ENCODE peak calls at places on chromosome 21, in nine cellular contexts. One of them, this sample, is unnamed.

GRCh38 chr21:44440241-44441040 is 14.9 kb upstream of the LRRC3 start:
- DNase-seq in activated T-cell treated with anti-CD3 and anti-CD28 coated beads, Interleukin-2, amount 50 U/mL, for 72 hours: no peak
- DNase-seq in NCI-H1105: no peak
- DNase-seq in midbrain: no peak
- DNase-seq in mucosa of gallbladder: no peak
- DNase-seq in stimulated activated CD8-positive, alpha-beta memory T cell treated with anti-CD3 and anti-CD28 coated beads, Interleukin-15, amount 100 ng/mL, for 24 hours: no peak
- DNase-seq in SW 1271: no peak
- DNase-seq in Daoy: no peak
- DNase-seq in CD4-positive, CD25-positive, alpha-beta regulatory T cell: no peak
- DNase-seq in this sample: no peak

GRCh38 chr21:45997495-45998275 is 16.1 kb downstream of the COL6A1 start:
- DNase-seq in SW 1271: no peak
- DNase-seq in stimulated activated CD8-positive, alpha-beta memory T cell treated with anti-CD3 and anti-CD28 coated beads, Interleukin-15, amount 100 ng/mL, for 24 hours: no peak
- DNase-seq in NCI-H1105: no peak
- DNase-seq in Daoy: no peak
- DNase-seq in CD4-positive, CD25-positive, alpha-beta regulatory T cell: peak; percentile 1
- DNase-seq in midbrain: no peak
- DNase-seq in activated T-cell treated with anti-CD3 and anti-CD28 coated beads, Interleukin-2, amount 50 U/mL, for 72 hours: peak; percentile 0
- DNase-seq in mucosa of gallbladder: no peak
- DNase-seq in this sample: no peak

GRCh38 chr21:14361958-14362357 is 21.0 kb downstream of the HSPA13 start:
- DNase-seq in midbrain: no peak
- DNase-seq in Daoy: no peak
- DNase-seq in NCI-H1105: no peak
- DNase-seq in activated T-cell treated with anti-CD3 and anti-CD28 coated beads, Interleukin-2, amount 50 U/mL, for 72 hours: no peak
- DNase-seq in CD4-positive, CD25-positive, alpha-beta regulatory T cell: no peak
- DNase-seq in mucosa of gallbladder: no peak
- DNase-seq in stimulated activated CD8-positive, alpha-beta memory T cell treated with anti-CD3 and anti-CD28 coated beads, Interleukin-15, amount 100 ng/mL, for 24 hours: no peak
- DNase-seq in SW 1271: no peak
- DNase-seq in this sample: no peak

GRCh38 chr21:17250651-17251294 is 262.1 kb upstream of the CXADR start:
- DNase-seq in NCI-H1105: peak; percentile 81
- DNase-seq in midbrain: no peak
- DNase-seq in SW 1271: no peak
- DNase-seq in activated T-cell treated with anti-CD3 and anti-CD28 coated beads, Interleukin-2, amount 50 U/mL, for 72 hours: no peak
- DNase-seq in CD4-positive, CD25-positive, alpha-beta regulatory T cell: no peak
- DNase-seq in mucosa of gallbladder: no peak
- DNase-seq in stimulated activated CD8-positive, alpha-beta memory T cell treated with anti-CD3 and anti-CD28 coated beads, Interleukin-15, amount 100 ng/mL, for 24 hours: no peak
- DNase-seq in Daoy: no peak
- DNase-seq in this sample: no peak

GRCh38 chr21:31108969-31109368 is 70.7 kb upstream of the KRTAP19-8 start:
- DNase-seq in CD4-positive, CD25-positive, alpha-beta regulatory T cell: no peak
- DNase-seq in midbrain: peak; percentile 67
- DNase-seq in NCI-H1105: no peak
- DNase-seq in SW 1271: no peak
- DNase-seq in activated T-cell treated with anti-CD3 and anti-CD28 coated beads, Interleukin-2, amount 50 U/mL, for 72 hours: no peak
- DNase-seq in mucosa of gallbladder: no peak
- DNase-seq in Daoy: no peak
- DNase-seq in stimulated activated CD8-positive, alpha-beta memory T cell treated with anti-CD3 and anti-CD28 coated beads, Interleukin-15, amount 100 ng/mL, for 24 hours: no peak
- DNase-seq in this sample: no peak

GRCh38 chr21:41923641-41924342 is 30.0 kb downstream of the C2CD2 start:
- DNase-seq in activated T-cell treated with anti-CD3 and anti-CD28 coated beads, Interleukin-2, amount 50 U/mL, for 72 hours: peak; percentile 56
- DNase-seq in CD4-positive, CD25-positive, alpha-beta regulatory T cell: no peak
- DNase-seq in midbrain: no peak
- DNase-seq in Daoy: no peak
- DNase-seq in mucosa of gallbladder: no peak
- DNase-seq in NCI-H1105: no peak
- DNase-seq in stimulated activated CD8-positive, alpha-beta memory T cell treated with anti-CD3 and anti-CD28 coated beads, Interleukin-15, amount 100 ng/mL, for 24 hours: no peak
- DNase-seq in SW 1271: no peak
- DNase-seq in this sample: no peak

GRCh38 chr21:29725025-29725736 is 214.6 kb downstream of the GRIK1 start:
- DNase-seq in mucosa of gallbladder: no peak
- DNase-seq in SW 1271: no peak
- DNase-seq in NCI-H1105: no peak
- DNase-seq in CD4-positive, CD25-positive, alpha-beta regulatory T cell: no peak
- DNase-seq in midbrain: no peak
- DNase-seq in activated T-cell treated with anti-CD3 and anti-CD28 coated beads, Interleukin-2, amount 50 U/mL, for 72 hours: no peak
- DNase-seq in stimulated activated CD8-positive, alpha-beta memory T cell treated with anti-CD3 and anti-CD28 coated beads, Interleukin-15, amount 100 ng/mL, for 24 hours: no peak
- DNase-seq in Daoy: no peak
- DNase-seq in this sample: no peak

GRCh38 chr21:42319368-42319767 is 4.2 kb upstream of the TFF3 start:
- DNase-seq in CD4-positive, CD25-positive, alpha-beta regulatory T cell: no peak
- DNase-seq in stimulated activated CD8-positive, alpha-beta memory T cell treated with anti-CD3 and anti-CD28 coated beads, Interleukin-15, amount 100 ng/mL, for 24 hours: no peak
- DNase-seq in Daoy: no peak
- DNase-seq in midbrain: no peak
- DNase-seq in NCI-H1105: no peak
- DNase-seq in mucosa of gallbladder: no peak
- DNase-seq in SW 1271: no peak
- DNase-seq in activated T-cell treated with anti-CD3 and anti-CD28 coated beads, Interleukin-2, amount 50 U/mL, for 72 hours: no peak
- DNase-seq in this sample: peak; percentile 45

GRCh38 chr21:45551316-45551715 is 9.1 kb upstream of the SLC19A1 start:
- DNase-seq in midbrain: no peak
- DNase-seq in activated T-cell treated with anti-CD3 and anti-CD28 coated beads, Interleukin-2, amount 50 U/mL, for 72 hours: peak; percentile 59
- DNase-seq in NCI-H1105: no peak
- DNase-seq in SW 1271: no peak
- DNase-seq in Daoy: peak; percentile 76
- DNase-seq in CD4-positive, CD25-positive, alpha-beta regulatory T cell: no peak
- DNase-seq in mucosa of gallbladder: no peak
- DNase-seq in stimulated activated CD8-positive, alpha-beta memory T cell treated with anti-CD3 and anti-CD28 coated beads, Interleukin-15, amount 100 ng/mL, for 24 hours: no peak
- DNase-seq in this sample: peak; percentile 94

GRCh38 chr21:42698730-42699129 is 45.3 kb downstream of the PDE9A start:
- DNase-seq in mucosa of gallbladder: no peak
- DNase-seq in NCI-H1105: no peak
- DNase-seq in CD4-positive, CD25-positive, alpha-beta regulatory T cell: no peak
- DNase-seq in midbrain: no peak
- DNase-seq in SW 1271: no peak
- DNase-seq in stimulated activated CD8-positive, alpha-beta memory T cell treated with anti-CD3 and anti-CD28 coated beads, Interleukin-15, amount 100 ng/mL, for 24 hours: no peak
- DNase-seq in activated T-cell treated with anti-CD3 and anti-CD28 coated beads, Interleukin-2, amount 50 U/mL, for 72 hours: no peak
- DNase-seq in Daoy: no peak
- DNase-seq in this sample: no peak

GRCh38 chr21:29228306-29228705 is 70.4 kb upstream of the BACH1 start:
- DNase-seq in NCI-H1105: no peak
- DNase-seq in Daoy: no peak
- DNase-seq in midbrain: no peak
- DNase-seq in CD4-positive, CD25-positive, alpha-beta regulatory T cell: no peak
- DNase-seq in stimulated activated CD8-positive, alpha-beta memory T cell treated with anti-CD3 and anti-CD28 coated beads, Interleukin-15, amount 100 ng/mL, for 24 hours: no peak
- DNase-seq in activated T-cell treated with anti-CD3 and anti-CD28 coated beads, Interleukin-2, amount 50 U/mL, for 72 hours: no peak
- DNase-seq in SW 1271: no peak
- DNase-seq in mucosa of gallbladder: no peak
- DNase-seq in this sample: no peak

GRCh38 chr21:42234464-42235241 is 15.7 kb downstream of the ABCG1 start:
- DNase-seq in SW 1271: no peak
- DNase-seq in activated T-cell treated with anti-CD3 and anti-CD28 coated beads, Interleukin-2, amount 50 U/mL, for 72 hours: peak; percentile 90
- DNase-seq in NCI-H1105: peak; percentile 87
- DNase-seq in mucosa of gallbladder: peak; percentile 69
- DNase-seq in midbrain: peak; percentile 50
- DNase-seq in CD4-positive, CD25-positive, alpha-beta regulatory T cell: peak; percentile 78
- DNase-seq in Daoy: peak; percentile 62
- DNase-seq in stimulated activated CD8-positive, alpha-beta memory T cell treated with anti-CD3 and anti-CD28 coated beads, Interleukin-15, amount 100 ng/mL, for 24 hours: peak; percentile 58
- DNase-seq in this sample: peak; percentile 69

GRCh38 chr21:36024782-36025181 is 35.5 kb downstream of the SETD4 start:
- DNase-seq in CD4-positive, CD25-positive, alpha-beta regulatory T cell: no peak
- DNase-seq in activated T-cell treated with anti-CD3 and anti-CD28 coated beads, Interleukin-2, amount 50 U/mL, for 72 hours: no peak
- DNase-seq in NCI-H1105: no peak
- DNase-seq in stimulated activated CD8-positive, alpha-beta memory T cell treated with anti-CD3 and anti-CD28 coated beads, Interleukin-15, amount 100 ng/mL, for 24 hours: no peak
- DNase-seq in mucosa of gallbladder: no peak
- DNase-seq in midbrain: no peak
- DNase-seq in SW 1271: no peak
- DNase-seq in Daoy: no peak
- DNase-seq in this sample: no peak

GRCh38 chr21:43899307-43900077 is 34.5 kb downstream of the AGPAT3 start:
- DNase-seq in CD4-positive, CD25-positive, alpha-beta regulatory T cell: no peak
- DNase-seq in NCI-H1105: no peak
- DNase-seq in SW 1271: no peak
- DNase-seq in midbrain: no peak
- DNase-seq in stimulated activated CD8-positive, alpha-beta memory T cell treated with anti-CD3 and anti-CD28 coated beads, Interleukin-15, amount 100 ng/mL, for 24 hours: no peak
- DNase-seq in activated T-cell treated with anti-CD3 and anti-CD28 coated beads, Interleukin-2, amount 50 U/mL, for 72 hours: no peak
- DNase-seq in Daoy: no peak
- DNase-seq in mucosa of gallbladder: no peak
- DNase-seq in this sample: no peak

GRCh38 chr21:28767523-28767922 is 225.2 kb downstream of the LTN1 start:
- DNase-seq in activated T-cell treated with anti-CD3 and anti-CD28 coated beads, Interleukin-2, amount 50 U/mL, for 72 hours: peak; percentile 34
- DNase-seq in mucosa of gallbladder: no peak
- DNase-seq in CD4-positive, CD25-positive, alpha-beta regulatory T cell: no peak
- DNase-seq in SW 1271: no peak
- DNase-seq in midbrain: no peak
- DNase-seq in stimulated activated CD8-positive, alpha-beta memory T cell treated with anti-CD3 and anti-CD28 coated beads, Interleukin-15, amount 100 ng/mL, for 24 hours: no peak
- DNase-seq in NCI-H1105: no peak
- DNase-seq in Daoy: no peak
- DNase-seq in this sample: no peak

GRCh38 chr21:23936991-23937390 is 1670.3 kb downstream of the MRPL39 start:
- DNase-seq in NCI-H1105: no peak
- DNase-seq in Daoy: no peak
- DNase-seq in SW 1271: no peak
- DNase-seq in midbrain: no peak
- DNase-seq in stimulated activated CD8-positive, alpha-beta memory T cell treated with anti-CD3 and anti-CD28 coated beads, Interleukin-15, amount 100 ng/mL, for 24 hours: no peak
- DNase-seq in CD4-positive, CD25-positive, alpha-beta regulatory T cell: no peak
- DNase-seq in activated T-cell treated with anti-CD3 and anti-CD28 coated beads, Interleukin-2, amount 50 U/mL, for 72 hours: no peak
- DNase-seq in mucosa of gallbladder: no peak
- DNase-seq in this sample: no peak

GRCh38 chr21:42563261-42564045 is 49.8 kb downstream of the SLC37A1 start:
- DNase-seq in stimulated activated CD8-positive, alpha-beta memory T cell treated with anti-CD3 and anti-CD28 coated beads, Interleukin-15, amount 100 ng/mL, for 24 hours: no peak
- DNase-seq in Daoy: no peak
- DNase-seq in NCI-H1105: no peak
- DNase-seq in CD4-positive, CD25-positive, alpha-beta regulatory T cell: no peak
- DNase-seq in mucosa of gallbladder: no peak
- DNase-seq in SW 1271: no peak
- DNase-seq in midbrain: no peak
- DNase-seq in activated T-cell treated with anti-CD3 and anti-CD28 coated beads, Interleukin-2, amount 50 U/mL, for 72 hours: no peak
- DNase-seq in this sample: no peak

GRCh38 chr21:43921979-43922945 is 57.2 kb downstream of the AGPAT3 start:
- DNase-seq in NCI-H1105: no peak
- DNase-seq in SW 1271: no peak
- DNase-seq in stimulated activated CD8-positive, alpha-beta memory T cell treated with anti-CD3 and anti-CD28 coated beads, Interleukin-15, amount 100 ng/mL, for 24 hours: no peak
- DNase-seq in activated T-cell treated with anti-CD3 and anti-CD28 coated beads, Interleukin-2, amount 50 U/mL, for 72 hours: peak; percentile 74
- DNase-seq in mucosa of gallbladder: no peak
- DNase-seq in CD4-positive, CD25-positive, alpha-beta regulatory T cell: peak; percentile 31
- DNase-seq in midbrain: no peak
- DNase-seq in Daoy: peak; percentile 74
- DNase-seq in this sample: peak; percentile 14

GRCh38 chr21:44748621-44749020 is 37.2 kb upstream of the TSPEAR start:
- DNase-seq in activated T-cell treated with anti-CD3 and anti-CD28 coated beads, Interleukin-2, amount 50 U/mL, for 72 hours: no peak
- DNase-seq in stimulated activated CD8-positive, alpha-beta memory T cell treated with anti-CD3 and anti-CD28 coated beads, Interleukin-15, amount 100 ng/mL, for 24 hours: no peak
- DNase-seq in mucosa of gallbladder: no peak
- DNase-seq in SW 1271: no peak
- DNase-seq in midbrain: no peak
- DNase-seq in Daoy: no peak
- DNase-seq in CD4-positive, CD25-positive, alpha-beta regulatory T cell: no peak
- DNase-seq in NCI-H1105: no peak
- DNase-seq in this sample: no peak

GRCh38 chr21:35273331-35273730 is 224.2 kb upstream of the RUNX1 start:
- DNase-seq in midbrain: no peak
- DNase-seq in mucosa of gallbladder: no peak
- DNase-seq in Daoy: no peak
- DNase-seq in NCI-H1105: no peak
- DNase-seq in SW 1271: no peak
- DNase-seq in stimulated activated CD8-positive, alpha-beta memory T cell treated with anti-CD3 and anti-CD28 coated beads, Interleukin-15, amount 100 ng/mL, for 24 hours: no peak
- DNase-seq in CD4-positive, CD25-positive, alpha-beta regulatory T cell: no peak
- DNase-seq in activated T-cell treated with anti-CD3 and anti-CD28 coated beads, Interleukin-2, amount 50 U/mL, for 72 hours: no peak
- DNase-seq in this sample: no peak

GRCh38 chr21:45590246-45590725 is 48.0 kb upstream of the SLC19A1 start:
- DNase-seq in stimulated activated CD8-positive, alpha-beta memory T cell treated with anti-CD3 and anti-CD28 coated beads, Interleukin-15, amount 100 ng/mL, for 24 hours: peak; percentile 45
- DNase-seq in activated T-cell treated with anti-CD3 and anti-CD28 coated beads, Interleukin-2, amount 50 U/mL, for 72 hours: peak; percentile 84
- DNase-seq in Daoy: peak; percentile 35
- DNase-seq in CD4-positive, CD25-positive, alpha-beta regulatory T cell: peak; percentile 68
- DNase-seq in midbrain: no peak
- DNase-seq in SW 1271: no peak
- DNase-seq in NCI-H1105: no peak
- DNase-seq in mucosa of gallbladder: peak; percentile 44
- DNase-seq in this sample: peak; percentile 74

GRCh38 chr21:31416465-31416864 is 72.4 kb upstream of the TIAM1 start:
- DNase-seq in activated T-cell treated with anti-CD3 and anti-CD28 coated beads, Interleukin-2, amount 50 U/mL, for 72 hours: no peak
- DNase-seq in mucosa of gallbladder: no peak
- DNase-seq in NCI-H1105: no peak
- DNase-seq in CD4-positive, CD25-positive, alpha-beta regulatory T cell: no peak
- DNase-seq in Daoy: no peak
- DNase-seq in midbrain: no peak
- DNase-seq in SW 1271: no peak
- DNase-seq in stimulated activated CD8-positive, alpha-beta memory T cell treated with anti-CD3 and anti-CD28 coated beads, Interleukin-15, amount 100 ng/mL, for 24 hours: no peak
- DNase-seq in this sample: no peak